ENCODE peak calls at places on chromosomes 12 and 14, in four cellular contexts. S, R, W and B are unnamed samples.

GRCh38 chr14:58362798-58363412 is 32.8 kb upstream of the TOMM20L start:
- DNase-seq in S (peak), R (no peak), W (no peak), B (peak)

GRCh38 chr12:19288603-19289244 is 150.6 kb upstream of the AEBP2 start:
- DNase-seq in S (peak), R (no peak), W (no peak), B (peak)

GRCh38 chr14:24367506-24368214 is at the start of gene NFATC4:
- DNase-seq in S (peak), R (no peak), W (peak), B (peak)

GRCh38 chr12:43964966-43965365 is 129.1 kb downstream of the TMEM117 start:
- DNase-seq in S (peak), R (no peak), W (no peak), B (no peak)

GRCh38 chr12:115204957-115205754 is 521.2 kb upstream of the TBX3 start:
- DNase-seq in S (peak), R (no peak), W (no peak), B (no peak)

GRCh38 chr12:4025420-4026358 is 152.5 kb upstream of the PARP11 start:
- DNase-seq in S (no peak), R (peak), W (no peak), B (no peak)

GRCh38 chr12:84117190-84117589 is 795.4 kb downstream of the SLC6A15 start:
- DNase-seq in S (no peak), R (no peak), W (no peak), B (no peak)

GRCh38 chr12:131831021-131831571 is 2.9 kb downstream of the MMP17 start:
- DNase-seq in S (peak), R (no peak), W (no peak), B (no peak)

GRCh38 chr14:21149641-21150367 is 6.1 kb downstream of the OR5AU1 start:
- DNase-seq in S (no peak), R (no peak), W (no peak), B (no peak)

GRCh38 chr12:998020-998874 is 7.2 kb downstream of the ERC1 start:
- DNase-seq in S (no peak), R (no peak), W (no peak), B (peak)

DNA sequence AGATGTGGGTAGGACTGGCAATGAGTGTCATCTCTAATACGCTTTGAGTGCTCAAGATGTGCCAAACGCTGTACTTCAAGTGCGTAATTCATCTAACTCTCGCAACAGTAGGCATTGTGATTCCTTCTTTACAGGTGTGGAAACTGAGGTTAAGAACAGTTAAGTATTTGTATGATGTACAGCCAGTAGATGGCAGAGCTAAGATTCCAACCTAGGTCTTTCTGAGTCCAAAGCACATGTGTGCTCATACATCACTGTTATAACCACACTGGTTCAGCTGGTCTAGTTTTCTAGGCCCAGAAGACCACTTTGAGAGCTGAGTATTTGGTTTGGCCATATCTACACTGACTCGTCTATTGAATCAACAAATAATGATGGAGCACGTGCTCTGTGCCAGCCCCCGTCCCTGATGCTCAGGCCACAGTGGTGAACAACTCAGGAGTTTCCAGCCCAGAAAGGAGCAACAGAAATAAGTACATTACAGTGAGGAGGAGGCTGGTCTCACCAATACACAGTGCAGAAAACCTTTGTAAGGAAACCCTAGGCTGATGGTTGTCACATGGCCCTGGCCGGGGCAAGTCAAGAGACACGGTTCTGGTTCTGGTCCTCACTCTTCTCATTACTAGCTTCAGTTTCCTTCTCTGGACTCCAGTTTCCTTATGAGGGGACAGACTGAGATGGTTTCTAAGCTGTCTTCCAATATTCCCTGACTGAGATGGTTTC is 69.3 kb upstream of the SCN8A start:
- DNase-seq in S (no peak), R (no peak), W (no peak), B (no peak)
- TF ChIP-seq CTCF in S (peak), R (peak), W (no peak), B (no peak)

GRCh38 chr12:70849265-70849960 is 71.1 kb downstream of the PTPRR start:
- DNase-seq in S (peak), R (no peak), W (no peak), B (no peak)
- TF ChIP-seq CTCF in S (peak), R (peak), W (no peak), B (no peak)

DNA sequence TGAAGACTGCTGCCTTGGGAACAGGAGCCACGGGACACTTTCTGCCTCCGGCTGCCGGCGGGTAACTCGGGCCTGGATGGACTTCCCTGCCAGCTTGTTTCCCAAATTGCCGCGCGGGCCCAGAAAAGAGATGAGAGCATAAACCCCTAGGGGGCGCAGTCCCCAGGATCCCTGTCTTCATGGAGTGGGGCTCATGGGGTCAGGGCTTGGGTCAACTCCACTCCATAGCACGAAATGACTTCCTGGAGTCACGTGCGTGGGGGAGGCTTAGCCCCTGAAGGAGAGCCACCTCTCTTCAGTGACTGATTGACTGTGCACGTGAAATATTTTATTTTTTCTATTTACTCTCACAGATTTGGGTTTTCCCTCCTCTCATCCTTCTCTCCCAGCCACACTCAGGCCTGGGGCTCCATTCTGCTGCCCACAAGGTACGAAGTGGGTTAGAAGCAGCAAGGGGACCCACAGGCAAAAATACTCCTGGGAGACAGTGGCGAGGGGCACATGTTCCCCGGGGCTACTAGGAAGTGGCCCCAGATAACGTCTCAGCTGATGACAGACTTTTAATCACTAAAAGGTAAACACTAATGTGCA is 10.0 kb downstream of the PGF start:
- DNase-seq in S (peak), R (no peak), W (no peak), B (peak)
- TF ChIP-seq CTCF in S (peak), R (peak), W (peak), B (peak)

DNA sequence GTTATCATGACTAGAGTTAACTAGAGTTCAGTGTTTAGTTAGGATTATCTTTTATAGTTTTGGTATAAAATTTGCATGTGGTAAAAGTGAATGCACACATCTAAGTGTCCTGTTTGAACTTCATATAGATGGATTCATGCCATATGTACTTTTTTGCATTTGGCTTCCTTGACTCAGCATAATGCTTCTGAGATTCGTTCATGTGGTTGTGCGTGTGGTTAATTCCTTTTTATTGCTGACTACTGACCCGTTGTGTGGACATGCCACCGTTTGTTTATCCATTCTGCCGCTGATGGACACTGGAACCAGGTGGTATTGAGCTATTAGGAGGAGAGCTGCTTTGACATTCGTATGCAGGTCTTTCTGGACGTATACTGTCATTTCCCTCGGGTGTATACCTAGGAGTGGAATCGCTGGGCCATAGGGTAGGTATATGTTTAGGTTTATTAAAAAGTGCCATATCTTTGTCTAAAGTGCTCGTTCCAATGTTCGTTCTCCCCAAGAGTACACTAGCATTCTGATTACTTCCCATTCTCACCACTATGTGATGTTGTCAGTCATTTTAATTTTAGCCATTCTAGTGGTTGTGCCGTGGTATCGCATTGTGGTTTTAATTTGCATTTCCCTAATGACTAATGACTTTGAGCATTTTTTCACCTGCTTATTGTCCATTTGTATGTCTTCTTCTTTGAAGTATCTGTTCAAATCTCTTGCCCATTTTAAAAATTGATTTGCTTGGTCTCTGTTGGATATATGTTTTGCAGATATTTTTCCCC is 37.7 kb downstream of the RIN3 start:
- DNase-seq in S (no peak), R (no peak), W (no peak), B (peak)
- TF ChIP-seq CTCF in S (no peak), R (no peak), W (peak), B (peak)

DNA sequence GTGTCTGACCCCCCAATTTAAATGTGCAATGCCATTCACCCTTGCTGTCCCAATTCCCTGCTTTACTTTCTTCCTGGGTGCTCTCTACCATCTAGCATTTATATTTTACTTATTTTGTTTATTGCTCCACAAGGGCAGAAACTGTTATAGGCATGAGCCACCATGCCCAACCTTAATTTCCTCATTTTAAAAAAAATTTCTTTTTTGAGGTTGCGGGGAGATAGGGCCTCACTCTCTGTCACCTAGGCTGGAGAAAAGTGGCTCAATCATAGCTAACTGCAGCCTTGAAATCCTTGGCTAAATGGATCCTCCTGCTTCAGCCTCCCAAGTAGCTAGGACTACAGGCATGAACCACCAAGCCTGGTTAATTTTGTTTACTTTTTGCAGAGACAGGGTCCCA is 13.0 kb downstream of the HPD start:
- DNase-seq in S (no peak), R (no peak), W (no peak), B (no peak)
- TF ChIP-seq CTCF in S (no peak), R (no peak), W (no peak), B (no peak)

GRCh38 chr12:54134850-54135249 is 53.9 kb downstream of the SMUG1 start:
- DNase-seq in S (no peak), R (no peak), W (no peak), B (no peak)

GRCh38 chr12:54135621-54136027 is 53.2 kb downstream of the SMUG1 start:
- DNase-seq in S (no peak), R (no peak), W (no peak), B (no peak)

GRCh38 chr12:54138219-54138618 is 50.6 kb downstream of the SMUG1 start:
- DNase-seq in S (no peak), R (no peak), W (no peak), B (no peak)

GRCh38 chr12:54139030-54139429 is 49.8 kb downstream of the SMUG1 start:
- DNase-seq in S (no peak), R (no peak), W (no peak), B (no peak)

DNA sequence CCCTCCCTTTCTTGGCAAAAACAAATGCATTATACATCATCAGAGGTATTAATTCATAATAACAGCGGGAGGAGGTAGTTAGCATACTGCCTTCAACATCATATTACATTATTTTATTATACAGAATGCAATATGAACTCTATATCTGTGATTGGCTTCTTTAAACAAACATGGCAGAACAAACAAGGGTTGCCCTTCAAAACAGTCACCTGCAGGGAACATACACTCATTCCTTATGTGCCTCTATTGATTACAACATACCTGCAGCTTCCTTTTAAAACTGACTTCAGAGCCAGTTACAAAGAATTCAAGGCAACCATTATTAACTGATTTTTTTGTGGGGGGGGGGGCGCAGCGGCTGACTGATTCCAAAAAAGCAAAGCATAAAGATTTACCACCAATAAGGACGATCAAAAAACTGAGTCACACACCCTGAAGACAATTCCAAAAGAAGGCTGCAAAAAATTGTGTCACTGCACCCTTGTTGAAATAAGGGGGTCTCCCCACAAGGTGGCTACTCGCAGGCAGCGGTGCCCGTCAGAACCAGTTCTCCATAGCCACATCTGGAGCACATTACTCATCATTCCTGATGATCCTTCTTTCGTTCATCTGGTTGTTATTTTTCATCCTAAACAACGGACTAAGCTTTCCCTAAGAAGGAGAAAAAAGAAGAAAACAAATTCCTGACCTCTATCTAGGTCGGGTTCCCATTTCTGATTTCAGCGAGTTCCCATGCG is 51.8 kb downstream of the SMUG1 start:
- DNase-seq in S (no peak), R (no peak), W (no peak), B (no peak)
- TF ChIP-seq CTCF in S (no peak), R (no peak), W (no peak), B (no peak)

GRCh38 chr12:2382391-2383155 is 329.8 kb downstream of the CACNA1C start:
- DNase-seq in S (peak), R (no peak), W (no peak), B (no peak)
- TF ChIP-seq CTCF in S (no peak), R (no peak), W (no peak), B (no peak)